ENCODE peak calls at places on chromosomes 6 and 20, in four cellular contexts. R is cardiac fibroblast, T is HAP-1, F is GM23338. N is an unnamed sample.

GRCh38 chr6:33856655-33857054 is 52.9 kb upstream of the MLN start:
- DNase-seq in F (no peak), R (no peak), T (no peak), N (no peak)

GRCh38 chr6:148854086-148854485 is 107.3 kb downstream of the UST start:
- DNase-seq in R (peak; percentile 29), F (no peak), T (no peak), N (no peak)

GRCh38 chr20:33267691-33268090 is 15.3 kb upstream of the BPIFB1 start:
- DNase-seq in R (no peak), T (no peak), F (no peak), N (no peak)

GRCh38 chr20:34045930-34046329 is 52.2 kb downstream of the RALY start:
- DNase-seq in F (peak; percentile 82), T (no peak), R (no peak), N (no peak)

GRCh38 chr6:42963855-42964605 is 3.5 kb downstream of the GNMT start:
- DNase-seq in R (peak; percentile 63), F (peak; percentile 96), T (peak; percentile 70), N (peak; percentile 82)

GRCh38 chr6:125791151-125791819 is 525 bp downstream of the NCOA7 start:
- DNase-seq in T (peak; percentile 57), F (peak; percentile 55), R (peak; percentile 68), N (no peak)

GRCh38 chr6:34819571-34820480 is 27.9 kb downstream of the BLTP3A start:
- DNase-seq in T (no peak), F (no peak), R (no peak), N (no peak)

GRCh38 chr6:42368156-42368555 is 83.6 kb downstream of the TRERF1 start:
- DNase-seq in R (no peak), F (no peak), T (no peak), N (no peak)

GRCh38 chr6:144581807-144582537 is 296.8 kb downstream of the UTRN start:
- DNase-seq in T (peak; percentile 60), F (peak; percentile 70), R (peak; percentile 58), N (no peak)

GRCh38 chr6:34115396-34116314 is 30.2 kb downstream of the GRM4 start:
- DNase-seq in R (peak; percentile 7), T (peak; percentile 70), F (peak; percentile 83), N (no peak)

GRCh38 chr6:23228439-23229024 is 659.2 kb downstream of the HDGFL1 start:
- DNase-seq in R (no peak), T (no peak), F (no peak), N (no peak)

GRCh38 chr6:121694389-121695185 is 259.1 kb downstream of the GJA1 start:
- DNase-seq in R (peak; percentile 58), F (no peak), T (no peak), N (no peak)

GRCh38 chr20:2955257-2955950 is 82.1 kb downstream of the PTPRA start:
- DNase-seq in F (no peak), T (no peak), R (no peak), N (no peak)

GRCh38 chr6:21748343-21749063 is 155.0 kb downstream of the SOX4 start:
- DNase-seq in T (peak; percentile 63), F (peak; percentile 60), R (peak; percentile 72), N (no peak)

GRCh38 chr6:3506751-3507388 is 50.0 kb upstream of the SLC22A23 start:
- DNase-seq in F (no peak), R (peak; percentile 69), T (no peak), N (no peak)

GRCh38 chr6:101399627-101399955 is 6.1 kb downstream of the GRIK2 start:
- DNase-seq in T (no peak), F (peak; percentile 22), R (no peak), N (no peak)

GRCh38 chr6:101400341-101400740 is 6.8 kb downstream of the GRIK2 start:
- DNase-seq in T (no peak), F (no peak), R (no peak), N (no peak)

GRCh38 chr6:101403566-101403965 is 10.1 kb downstream of the GRIK2 start:
- DNase-seq in F (peak; percentile 83), T (peak; percentile 41), R (no peak), N (no peak)

GRCh38 chr6:101402618-101403002 is 9.1 kb downstream of the GRIK2 start:
- DNase-seq in T (peak; percentile 82), F (peak; percentile 77), R (no peak), N (no peak)

DNA sequence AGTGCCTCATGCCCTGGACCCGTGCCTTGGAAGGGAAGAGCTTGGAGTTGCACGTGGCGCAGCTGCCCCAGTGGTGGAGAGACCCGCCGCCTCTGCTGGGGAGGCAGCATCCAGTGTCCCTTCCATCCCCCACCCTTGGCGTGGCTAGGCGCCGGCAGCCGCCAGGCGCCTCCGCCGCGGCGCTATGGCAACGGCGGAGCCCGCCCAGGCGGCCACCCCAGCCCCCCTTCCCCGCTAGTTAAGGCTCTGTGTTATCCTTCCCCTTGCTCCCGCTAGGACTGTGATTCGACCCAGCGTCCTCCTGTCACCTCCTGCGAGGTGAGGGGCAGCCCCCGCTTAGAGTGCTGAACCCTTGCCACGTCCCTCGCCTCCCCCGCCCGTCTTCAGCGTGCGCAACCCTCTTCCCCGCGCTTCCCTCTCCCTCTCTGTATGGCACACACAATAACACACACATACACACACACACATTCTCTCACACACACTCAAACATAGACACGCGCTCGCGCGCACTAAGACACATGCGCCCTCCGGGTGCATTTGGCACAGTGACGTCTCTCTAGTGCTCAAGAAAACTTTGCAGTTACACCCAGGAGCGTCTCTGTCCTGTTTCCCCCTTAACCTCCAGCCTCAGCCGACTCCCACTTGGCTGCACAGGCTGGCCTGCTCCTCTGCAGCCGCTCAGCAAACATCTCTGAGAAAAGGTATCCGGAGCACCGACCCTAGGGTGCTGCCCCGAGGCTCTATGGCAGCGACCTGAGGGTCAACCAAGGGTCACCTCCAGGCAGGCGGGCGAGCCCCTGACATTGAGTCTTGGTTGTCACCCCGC is 8.5 kb downstream of the GRIK2 start:
- DNase-seq in T (peak; percentile 82), F (peak; percentile 81), R (no peak), N (no peak)
- H3K4me3 ChIP-seq in T (peak overlapping the region; percentile 24), F (peak overlapping the region; percentile 71), R (peak overlapping the region; percentile 16), N (peak overlapping the region; percentile 44)

GRCh38 chr6:168649209-168649608 is 208.2 kb downstream of the SMOC2 start:
- DNase-seq in T (no peak), R (no peak), F (no peak), N (no peak)
- H3K4me3 ChIP-seq in T (no peak overlapping the region), R (no peak overlapping the region), F (no peak overlapping the region), N (no peak overlapping the region)

DNA sequence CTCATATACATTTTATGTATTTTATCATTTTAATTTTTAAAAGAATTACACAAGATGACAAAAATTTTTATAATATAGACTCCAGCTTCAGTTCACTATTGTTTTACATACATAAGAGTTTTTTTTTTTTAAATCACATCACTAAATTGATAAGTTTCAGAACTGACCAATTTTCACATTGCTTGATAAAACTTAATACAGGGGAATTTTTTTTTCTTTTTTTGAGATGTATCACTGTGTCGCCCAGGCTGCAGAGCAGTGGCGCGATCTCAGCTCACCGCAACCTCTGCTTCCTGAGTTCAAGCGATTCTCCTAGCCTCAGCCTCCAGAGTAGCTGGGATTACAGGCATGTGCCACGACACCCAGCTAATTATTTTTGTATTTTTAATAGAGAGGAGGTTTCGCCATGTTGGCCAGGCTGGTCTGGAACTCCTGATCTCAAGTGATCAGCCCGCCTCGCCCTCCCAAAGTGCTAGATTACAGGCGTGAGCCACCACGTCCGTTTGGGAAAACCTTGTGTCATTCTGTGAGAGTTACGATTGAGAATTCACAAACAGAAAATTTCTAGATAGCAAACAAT is 36.6 kb upstream of the BTN3A2 start:
- DNase-seq in F (no peak), R (peak; percentile 54), T (peak; percentile 68), N (no peak)
- H3K4me3 ChIP-seq in F (peak overlapping the region; percentile 74), R (peak overlapping the region; percentile 44), T (peak overlapping the region; percentile 45), N (peak overlapping the region; percentile 59)

GRCh38 chr6:156767603-156768467 is 9.3 kb upstream of the ARID1B start:
- DNase-seq in T (no peak), F (peak; percentile 46), R (peak; percentile 65), N (no peak)
- H3K4me3 ChIP-seq in T (no peak overlapping the region), F (no peak overlapping the region), R (no peak overlapping the region), N (no peak overlapping the region)

GRCh38 chr6:30002871-30003270 is 58.2 kb upstream of the POLR1H start:
- DNase-seq in F (no peak), R (peak; percentile 57), T (no peak), N (no peak)

GRCh38 chr6:30009113-30009512 is 52.0 kb upstream of the POLR1H start:
- DNase-seq in R (no peak), T (no peak), F (no peak), N (no peak)

GRCh38 chr6:30007132-30007764 is 53.8 kb upstream of the POLR1H start:
- DNase-seq in R (no peak), F (peak; percentile 89), T (no peak), N (no peak)

GRCh38 chr6:30005482-30005881 is 55.6 kb upstream of the POLR1H start:
- DNase-seq in R (no peak), F (no peak), T (no peak), N (no peak)

GRCh38 chr6:30006170-30007131 is 54.6 kb upstream of the POLR1H start:
- DNase-seq in F (peak; percentile 53), T (no peak), R (no peak), N (no peak)
- H3K4me3 ChIP-seq in F (peak overlapping the region; percentile 79), T (no peak overlapping the region), R (peak overlapping the region; percentile 45), N (peak overlapping the region; percentile 26)

GRCh38 chr6:170199716-170200115 is 91.2 kb downstream of the DLL1 start:
- DNase-seq in R (no peak), F (no peak), T (no peak), N (no peak)
- H3K4me3 ChIP-seq in R (no peak overlapping the region), F (no peak overlapping the region), T (no peak overlapping the region), N (no peak overlapping the region)

DNA sequence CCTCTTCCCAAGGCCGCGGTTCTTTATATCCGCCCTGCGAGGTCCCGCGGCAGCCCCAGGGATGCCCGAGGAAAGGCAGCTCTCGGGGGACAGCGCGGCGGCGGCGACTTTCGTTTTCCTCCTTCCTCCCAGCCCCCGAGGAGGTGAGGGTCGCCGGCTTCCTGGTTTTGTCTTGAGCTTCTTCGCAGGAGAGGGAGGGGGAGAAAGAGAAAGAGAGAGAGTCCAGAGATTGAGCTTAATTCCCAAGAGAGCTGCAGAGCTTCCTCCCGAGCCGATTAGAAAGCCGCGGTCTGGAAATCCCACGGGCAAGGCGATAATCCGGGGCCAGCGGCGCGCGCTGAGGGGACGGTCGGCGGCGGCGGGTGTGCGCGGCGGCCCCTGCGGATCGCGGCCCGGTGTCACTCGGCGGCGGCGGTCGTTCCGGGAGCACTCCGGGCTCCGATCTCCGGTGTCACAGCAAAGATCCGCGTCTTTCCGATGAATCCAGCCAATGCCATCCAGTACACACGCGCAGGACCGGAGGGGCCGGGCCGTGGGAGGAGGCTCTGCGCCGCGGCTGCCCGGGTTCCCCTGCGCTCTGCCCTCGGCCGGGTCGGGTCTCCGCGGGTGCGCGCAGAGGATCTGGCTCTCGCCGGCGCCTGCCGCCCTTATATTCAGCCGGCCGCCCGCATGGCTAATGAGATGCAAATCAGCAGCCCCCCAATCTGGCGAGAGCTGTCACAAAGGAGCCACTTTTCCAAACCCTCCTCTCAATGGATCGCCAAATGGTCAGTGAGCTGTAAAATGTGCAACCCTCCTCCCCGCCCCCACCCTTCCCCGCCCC is at the start of gene DLL1:
- DNase-seq in F (peak; percentile 87), T (peak; percentile 75), R (peak; percentile 44), N (no peak)
- H3K4me3 ChIP-seq in F (peak within 1 kb of the TSS; percentile 78), T (peak within 1 kb of the TSS; percentile 44), R (peak within 1 kb of the TSS; percentile 62), N (peak within 1 kb of the TSS; percentile 48)